ENCODE peak calls at places on chromosome 11, in five cellular contexts. J is GM12878, H is HepG2, V is upper lobe of left lung, U is K562. Q is an unnamed sample.

GRCh38 chr11:102341844-102342318 is 5.1 kb upstream of the BIRC2 start:
- ATAC-seq in J (peak), H (peak), V (peak), U (peak), Q (peak)

GRCh38 chr11:44726278-44727113 is at the start of gene TSPAN18:
- ATAC-seq in J (peak), H (peak), V (no peak), U (peak), Q (peak)

GRCh38 chr11:86069408-86070086 is 663 bp upstream of the PICALM start:
- ATAC-seq in J (peak), H (peak), V (peak), U (peak), Q (peak)

GRCh38 chr11:64998690-64999431 is 2.1 kb upstream of the BATF2 start:
- ATAC-seq in J (no peak), H (peak), V (no peak), U (no peak), Q (no peak)

GRCh38 chr11:106425819-106426218 is 348.4 kb downstream of the AASDHPPT start:
- ATAC-seq in J (no peak), H (no peak), V (no peak), U (no peak), Q (no peak)

GRCh38 chr11:2853997-2854560 is 31.5 kb downstream of the CDKN1C start:
- ATAC-seq in J (no peak), H (no peak), V (no peak), U (no peak), Q (no peak)

GRCh38 chr11:71525938-71526495 is 1.1 kb upstream of the KRTAP5-7 start:
- ATAC-seq in J (no peak), H (peak), V (peak), U (no peak), Q (no peak)

GRCh38 chr11:74233683-74234082 is 62.6 kb downstream of the PPME1 start:
- ATAC-seq in J (peak), H (no peak), V (no peak), U (no peak), Q (no peak)

GRCh38 chr11:76172583-76172982 is 33.7 kb downstream of the WNT11 start:
- ATAC-seq in J (no peak), H (no peak), V (no peak), U (no peak), Q (no peak)

GRCh38 chr11:9678576-9678975 is 14.7 kb downstream of the SWAP70 start:
- ATAC-seq in J (no peak), H (no peak), V (no peak), U (no peak), Q (no peak)

GRCh38 chr11:43904737-43905515 is 24.3 kb downstream of the ALKBH3 start:
- ATAC-seq in J (no peak), H (no peak), V (no peak), U (no peak), Q (peak)

GRCh38 chr11:77187105-77187750 is 59.2 kb downstream of the MYO7A start:
- ATAC-seq in J (no peak), H (no peak), V (no peak), U (no peak), Q (no peak)

GRCh38 chr11:64788321-64789215 is 10.2 kb upstream of the SF1 start:
- ATAC-seq in J (no peak), H (no peak), V (no peak), U (no peak), Q (no peak)

GRCh38 chr11:67055812-67056211 is 835 bp upstream of the RHOD start:
- ATAC-seq in J (no peak), H (peak), V (peak), U (no peak), Q (no peak)

GRCh38 chr11:111446404-111447152 is 65.6 kb downstream of the BTG4 start:
- ATAC-seq in J (peak), H (peak), V (peak), U (peak), Q (peak)

GRCh38 chr11:999009-999408 is 37.5 kb downstream of the MUC6 start:
- ATAC-seq in J (no peak), H (no peak), V (no peak), U (no peak), Q (no peak)

GRCh38 chr11:64369440-64370135 is 10.6 kb downstream of the RPS6KA4 start:
- ATAC-seq in J (no peak), H (no peak), V (no peak), U (no peak), Q (no peak)

GRCh38 chr11:104873252-104873651 is 25.0 kb downstream of the CASP12 start:
- ATAC-seq in J (peak), H (no peak), V (no peak), U (no peak), Q (no peak)

GRCh38 chr11:118536726-118537125 is 5.7 kb downstream of the TMEM25 start:
- ATAC-seq in J (no peak), H (peak), V (no peak), U (peak), Q (no peak)

GRCh38 chr11:34344410-34345011 is 13.3 kb downstream of the ABTB2 start:
- ATAC-seq in J (no peak), H (no peak), V (no peak), U (no peak), Q (no peak)

GRCh38 chr11:130049260-130049659 is 20.4 kb upstream of the APLP2 start:
- ATAC-seq in J (no peak), H (no peak), V (no peak), U (peak), Q (peak)

GRCh38 chr11:96869207-96869606 is 479.4 kb downstream of the JRKL start:
- ATAC-seq in J (no peak), H (no peak), V (no peak), U (no peak), Q (no peak)

GRCh38 chr11:115503886-115504278 is 333 bp downstream of the CADM1 start:
- ATAC-seq in J (no peak), H (peak), V (peak), U (no peak), Q (peak)

GRCh38 chr11:108663154-108663877 is 1.6 kb upstream of the DDX10 start:
- ATAC-seq in J (peak), H (no peak), V (no peak), U (no peak), Q (no peak)

GRCh38 chr11:67452141-67452952 is at the start of gene GPR152:
- ATAC-seq in J (no peak), H (peak), V (peak), U (peak), Q (peak)

GRCh38 chr11:61752925-61753551 is 602 bp downstream of the MYRF start:
- ATAC-seq in J (no peak), H (no peak), V (no peak), U (no peak), Q (no peak)

GRCh38 chr11:89456681-89457080 is 34.5 kb downstream of the NOX4 start:
- ATAC-seq in J (no peak), H (no peak), V (no peak), U (no peak), Q (no peak)

GRCh38 chr11:45243931-45244330 is 42.2 kb downstream of the SYT13 start:
- ATAC-seq in J (no peak), H (no peak), V (no peak), U (no peak), Q (no peak)

GRCh38 chr11:68081691-68082090 is 39.5 kb downstream of the CHKA start:
- ATAC-seq in J (no peak), H (no peak), V (no peak), U (no peak), Q (no peak)

GRCh38 chr11:57196556-57196955 is 14.8 kb downstream of the LRRC55 start:
- ATAC-seq in J (no peak), H (no peak), V (no peak), U (no peak), Q (no peak)
- TF ChIP-seq EP300 in J (no peak), H (no peak), V (no peak), U (no peak), Q (no peak)

GRCh38 chr11:100639140-100639539 is 47.9 kb upstream of the ARHGAP42 start:
- ATAC-seq in J (no peak), H (peak), V (no peak), U (peak), Q (no peak)
- TF ChIP-seq POLR2AphosphoS5 in J (no peak), H (no peak), V (no peak), U (no peak), Q (peak)

DNA sequence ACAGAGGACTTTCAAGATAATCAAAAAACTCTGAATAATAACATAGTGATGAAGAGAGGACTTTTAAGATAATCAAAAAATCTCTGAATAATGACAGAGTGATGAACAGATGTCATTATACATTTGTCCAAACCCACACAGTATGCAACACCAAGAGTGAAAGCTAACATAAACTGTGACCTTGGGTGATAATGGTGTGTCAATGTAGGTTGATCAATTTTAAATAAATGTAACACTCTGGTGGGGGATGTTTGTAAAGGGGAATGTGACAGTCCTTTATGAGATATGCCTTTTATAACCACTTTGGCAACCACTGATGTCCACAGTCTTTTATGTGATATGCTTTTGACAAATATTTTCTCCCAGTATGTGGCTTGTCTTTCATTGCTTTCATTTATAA is 10.3 kb upstream of the OR9G1 start:
- ATAC-seq in J (no peak), H (no peak), V (no peak), U (no peak), Q (no peak)
- TF ChIP-seq EP300 in J (no peak), H (no peak), V (no peak), U (no peak), Q (no peak)

DNA sequence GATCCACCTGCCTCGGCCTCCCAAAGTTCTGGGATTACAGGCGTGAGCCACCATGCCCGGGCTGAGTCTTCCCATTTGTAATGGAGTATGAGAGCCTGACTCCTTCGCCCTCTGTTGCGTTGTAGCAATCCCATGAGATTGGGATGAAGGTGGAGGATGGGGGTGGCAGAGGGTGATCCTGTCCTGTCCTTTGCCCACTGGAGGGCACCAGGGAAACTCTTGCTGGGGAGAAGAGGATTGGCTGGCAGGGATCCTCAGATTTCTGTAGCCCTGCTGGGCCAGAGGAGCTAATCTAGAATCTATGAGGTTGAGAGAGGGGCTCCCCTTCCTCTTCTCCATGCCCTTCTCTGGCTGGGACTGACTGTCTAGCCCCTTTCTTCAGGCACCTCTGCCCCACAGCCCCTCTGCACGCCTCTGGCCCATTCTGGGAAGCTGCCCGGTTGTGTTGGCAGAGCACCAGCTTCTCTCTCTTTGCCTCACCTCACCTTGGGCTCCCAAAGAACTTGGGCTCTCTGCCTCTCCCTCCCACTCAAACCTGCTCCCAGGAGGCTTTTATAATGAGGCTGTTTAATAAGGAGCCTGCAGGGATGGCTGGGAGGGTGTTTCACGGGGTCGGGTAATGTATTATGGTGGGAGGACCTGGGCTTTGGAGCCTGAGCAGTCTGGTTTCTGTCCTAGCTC is 9.5 kb upstream of the CATSPER1 start:
- ATAC-seq in J (no peak), H (no peak), V (no peak), U (no peak), Q (no peak)
- TF ChIP-seq POLR2AphosphoS5 in J (no peak), H (no peak), V (no peak), U (no peak), Q (no peak)

Q was measured in gastroesophageal sphincter.